ENCODE peak calls at places on chromosomes 13 and 19, in eight cellular contexts. J is effector memory CD4-positive, alpha-beta T cell; L is IMR-90; P is heart right ventricle; N is ovary; D is left ventricle myocardium inferior; W is neural progenitor cell; M is neuronal stem cell. V is an unnamed sample. For H3K36me3 and H3K9me3, the result is how much of the 10 kb centered on the place peaks cover.

GRCh38 chr13:64429691-64430090 is 2800.4 kb downstream of the PCDH9 start:
- DNase-seq in J (no peak), L (no peak), P (no peak), N (no peak), D (no peak), W (no peak), M (no peak), V (no peak)

GRCh38 chr19:39677931-39678889 is 22.5 kb downstream of the LGALS16 start:
- DNase-seq in J (no peak), L (peak), P (no peak), N (no peak), D (no peak), W (no peak), M (no peak), V (peak)

GRCh38 chr19:4966591-4966990 is 2.3 kb upstream of the KDM4B start:
- DNase-seq in J (no peak), L (no peak), P (no peak), N (no peak), D (no peak), W (no peak), M (no peak), V (peak)

GRCh38 chr13:83618966-83619365 is 263.3 kb downstream of the SLITRK1 start:
- DNase-seq in J (no peak), L (no peak), P (no peak), N (no peak), D (no peak), W (no peak), M (no peak), V (peak)

GRCh38 chr13:103335226-103335625 is 269.0 kb upstream of the SLC10A2 start:
- DNase-seq in J (no peak), L (no peak), P (no peak), N (no peak), D (no peak), W (no peak), M (no peak), V (no peak)

GRCh38 chr19:17784201-17785008 is 10.5 kb upstream of the B3GNT3 start:
- DNase-seq in J (peak), L (peak), P (peak), N (peak), D (peak), W (peak), M (peak), V (peak)

GRCh38 chr19:4186087-4186993 is 3.9 kb downstream of the ANKRD24 start:
- DNase-seq in J (peak), L (peak), P (peak), N (no peak), D (peak), W (peak), M (peak), V (peak)

GRCh38 chr19:54096642-54097106 is 3.9 kb downstream of the OSCAR start:
- DNase-seq in J (no peak), L (peak), P (no peak), N (no peak), D (no peak), W (peak), M (no peak), V (no peak)

GRCh38 chr13:77892491-77892890 is 26.1 kb downstream of the EDNRB start:
- DNase-seq in J (no peak), L (no peak), P (no peak), N (no peak), D (no peak), W (no peak), M (no peak), V (no peak)

GRCh38 chr19:35098413-35099049 is 17.1 kb upstream of the FXYD3 start:
- DNase-seq in J (no peak), L (no peak), P (no peak), N (no peak), D (peak), W (no peak), M (no peak), V (no peak)

DNA sequence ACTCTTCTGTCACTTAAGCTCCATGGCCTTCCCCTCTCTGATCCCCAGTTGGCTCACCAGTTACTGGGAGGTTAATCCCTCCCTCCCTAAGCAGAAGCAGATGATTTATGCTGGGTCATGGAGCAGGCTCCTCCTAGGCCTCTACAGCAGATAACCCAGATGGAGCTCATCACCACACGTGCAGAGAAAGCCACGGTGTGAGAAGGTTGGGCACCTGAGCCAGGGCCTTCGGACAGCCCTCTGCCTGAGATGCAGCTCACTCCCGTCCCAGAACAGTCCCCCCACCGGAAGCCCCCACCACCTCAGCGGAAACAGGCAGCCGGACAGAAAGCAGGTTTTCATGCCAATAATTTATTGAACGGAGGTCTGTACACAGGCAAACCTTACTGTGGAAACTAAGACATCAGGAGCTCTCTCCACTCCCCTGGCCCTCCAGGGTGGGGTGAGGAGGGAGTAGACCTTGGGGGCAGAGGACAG is 9.8 kb downstream of the ZNF526 start:
- DNase-seq in J (no peak), L (peak), P (no peak), N (no peak), D (no peak), W (no peak), M (no peak), V (no peak)
- H3K36me3 ChIP-seq in J (half or more), L (half or more), P (half or more), N (under half), D (half or more), W (under half), M (half or more), V (half or more)

GRCh38 chr19:3071764-3072163 is 9.5 kb upstream of the TLE5 start:
- DNase-seq in J (no peak), L (no peak), P (no peak), N (no peak), D (no peak), W (no peak), M (no peak), V (no peak)

GRCh38 chr19:3073159-3073563 is 10.9 kb upstream of the TLE5 start:
- DNase-seq in J (no peak), L (peak), P (no peak), N (no peak), D (no peak), W (no peak), M (no peak), V (peak)

GRCh38 chr19:3073931-3074595 is 11.8 kb upstream of the TLE5 start:
- DNase-seq in J (no peak), L (no peak), P (no peak), N (no peak), D (no peak), W (no peak), M (no peak), V (no peak)

GRCh38 chr19:3079578-3079977 is 14.6 kb upstream of the GNA11 start:
- DNase-seq in J (no peak), L (no peak), P (no peak), N (no peak), D (no peak), W (no peak), M (no peak), V (no peak)

DNA sequence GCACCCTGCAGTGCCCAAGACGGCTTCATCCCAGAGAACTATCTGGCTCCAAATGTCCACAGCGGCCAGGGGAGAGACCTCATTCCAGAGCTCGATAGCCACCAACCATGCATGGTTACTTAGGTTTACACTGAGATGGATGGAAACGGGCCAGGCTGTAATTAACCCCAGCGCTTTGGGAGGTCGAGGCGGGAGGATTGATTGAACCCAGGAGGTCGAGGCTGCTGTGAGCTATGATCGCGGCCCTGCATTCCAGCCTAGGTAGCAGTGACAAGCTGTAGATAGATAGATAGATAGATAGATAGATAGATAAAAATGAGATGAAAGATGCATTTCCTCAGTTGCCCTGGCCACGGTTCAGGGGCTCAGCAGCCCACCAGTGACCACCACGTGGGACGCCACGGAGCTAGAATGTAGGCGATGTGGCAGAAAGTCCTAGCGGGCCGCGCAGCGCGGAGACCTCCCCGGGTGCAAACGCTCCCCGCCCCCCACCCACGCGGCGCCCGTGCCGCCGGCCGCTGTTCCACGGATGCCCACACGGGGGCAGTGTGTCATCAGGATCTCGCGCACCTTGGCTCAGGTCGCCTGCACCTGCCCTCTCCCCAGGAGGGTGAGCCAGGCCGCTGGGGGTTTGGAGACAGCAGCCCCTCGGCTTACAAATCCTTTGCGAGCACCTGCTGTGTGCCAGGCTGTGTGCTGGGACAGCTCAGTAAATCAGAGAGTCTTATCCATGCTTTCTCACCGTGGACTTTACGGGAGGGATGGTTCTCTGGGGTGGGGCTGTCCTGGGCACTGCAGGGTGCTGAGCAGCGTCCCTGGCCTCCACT is 13.5 kb upstream of the TLE5 start:
- DNase-seq in J (peak), L (no peak), P (no peak), N (no peak), D (peak), W (peak), M (no peak), V (no peak)
- H3K4me3 ChIP-seq in J (no peak), L (peak), P (no peak), N (no peak), D (no peak), W (no peak), M (no peak), V (no peak)

DNA sequence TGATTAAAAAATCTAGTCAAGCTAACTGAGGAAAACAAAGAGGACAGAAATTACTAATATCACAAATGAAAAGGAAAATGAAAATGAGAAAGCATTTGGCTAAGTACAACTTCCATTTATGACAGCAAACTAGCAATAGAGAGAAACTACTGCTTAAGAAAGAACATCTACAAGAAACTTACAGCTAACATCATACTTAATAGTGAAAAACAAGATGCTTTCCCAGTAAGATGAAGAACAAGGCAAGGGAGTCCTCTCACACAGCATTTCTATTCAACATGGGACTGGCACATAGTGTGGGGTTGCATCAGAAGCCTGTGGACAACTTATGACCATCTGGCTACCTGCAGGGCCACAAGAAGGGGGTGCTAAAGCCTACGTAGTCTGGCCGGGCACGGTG is 39.3 kb downstream of the ZNF44 start:
- DNase-seq in J (no peak), L (no peak), P (no peak), N (no peak), D (no peak), W (no peak), M (no peak), V (no peak)
- H3K9me3 ChIP-seq in J (under half), L (under half), P (under half), N (under half), D (under half), W (under half), M (under half), V (under half)

GRCh38 chr13:36986462-36987240 is 12.5 kb downstream of the ALG5 start:
- DNase-seq in J (no peak), L (peak), P (no peak), N (no peak), D (no peak), W (no peak), M (no peak), V (no peak)

GRCh38 chr13:36979361-36980040 is 19.6 kb downstream of the ALG5 start:
- DNase-seq in J (no peak), L (peak), P (no peak), N (no peak), D (no peak), W (no peak), M (no peak), V (peak)

GRCh38 chr13:36981156-36981743 is 17.9 kb downstream of the ALG5 start:
- DNase-seq in J (no peak), L (peak), P (no peak), N (no peak), D (no peak), W (peak), M (no peak), V (no peak)
- H3K36me3 ChIP-seq in J (under half), L (under half), P (half or more), N (under half), D (half or more), W (under half), M (under half), V (half or more)

DNA sequence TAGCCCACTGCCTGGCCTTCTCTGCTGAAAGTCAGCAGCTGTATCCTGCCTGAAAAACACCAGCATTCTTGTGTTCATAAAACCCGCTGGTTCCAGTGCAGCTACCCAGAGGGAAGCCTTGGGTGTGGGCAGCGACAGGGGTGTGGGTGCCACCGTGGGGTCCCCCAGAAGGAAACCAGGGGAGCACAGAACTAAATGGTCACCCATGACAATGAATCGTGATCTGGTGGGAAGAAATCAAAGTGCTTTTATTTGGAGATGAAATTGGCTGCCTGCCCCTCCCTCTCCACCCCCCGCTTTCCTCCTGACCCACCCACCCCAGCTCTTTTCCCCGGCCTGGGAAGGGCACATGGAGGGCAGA is 13.7 kb downstream of the RASA3 start:
- DNase-seq in J (no peak), L (peak), P (no peak), N (no peak), D (no peak), W (no peak), M (no peak), V (peak)
- H3K4me3 ChIP-seq in J (no peak), L (peak), P (no peak), N (no peak), D (peak), W (no peak), M (no peak), V (peak)

V was measured in MG63.